ENCODE peak calls at places on chromosomes 16 and 17, in eight cellular contexts. B is NT2/D1; G is CD8-positive, alpha-beta memory T cell; Q is heart right ventricle; V is HCT116; J is pancreas; D is heart left ventricle; M is tibial nerve. R is an unnamed sample. For H3K4me1, the result is how much of the 10 kb centered on the place peaks cover.

GRCh38 chr16:71567931-71568330 is 9.0 kb downstream of the TAT start:
- DNase-seq in B (no peak), G (no peak), Q (no peak), V (no peak), J (no peak), D (no peak), M (no peak), R (no peak)

GRCh38 chr17:15963670-15964110 is 18.8 kb downstream of the ADORA2B start:
- DNase-seq in B (no peak), G (no peak), Q (no peak), V (peak), J (no peak), D (no peak), M (no peak), R (no peak)

GRCh38 chr16:66832661-66833305 is 2.0 kb upstream of the NAE1 start:
- DNase-seq in B (no peak), G (no peak), Q (no peak), V (no peak), J (no peak), D (no peak), M (no peak), R (no peak)

GRCh38 chr17:57284984-57285646 is 28.8 kb downstream of the MSI2 start:
- DNase-seq in B (peak), G (no peak), Q (no peak), V (no peak), J (no peak), D (no peak), M (no peak), R (peak)

GRCh38 chr17:52134641-52135040 is 23.9 kb downstream of the CA10 start:
- DNase-seq in B (no peak), G (no peak), Q (no peak), V (no peak), J (no peak), D (no peak), M (no peak), R (no peak)

GRCh38 chr17:82528484-82529265 is 9.1 kb downstream of the FOXK2 start:
- DNase-seq in B (no peak), G (no peak), Q (peak), V (peak), J (peak), D (peak), M (no peak), R (peak)

GRCh38 chr17:16529906-16530305 is 37.9 kb upstream of the LRRC75A start:
- DNase-seq in B (no peak), G (no peak), Q (no peak), V (no peak), J (no peak), D (no peak), M (no peak), R (no peak)

GRCh38 chr16:1154291-1154886 is 1.5 kb downstream of the CACNA1H start:
- DNase-seq in B (no peak), G (no peak), Q (no peak), V (no peak), J (no peak), D (peak), M (no peak), R (no peak)

GRCh38 chr16:17567455-17567854 is 96.7 kb upstream of the XYLT1 start:
- DNase-seq in B (no peak), G (no peak), Q (no peak), V (no peak), J (no peak), D (no peak), M (no peak), R (no peak)

GRCh38 chr16:52469775-52470174 is 77.2 kb downstream of the TOX3 start:
- DNase-seq in B (peak), G (no peak), Q (no peak), V (no peak), J (no peak), D (no peak), M (no peak), R (no peak)

GRCh38 chr17:13541032-13541480 is 60.7 kb downstream of the HS3ST3A1 start:
- DNase-seq in B (no peak), G (no peak), Q (no peak), V (peak), J (no peak), D (no peak), M (peak), R (no peak)

GRCh38 chr17:35088911-35089845 is 25.7 kb upstream of the RFFL start:
- DNase-seq in B (peak), G (peak), Q (peak), V (peak), J (peak), D (peak), M (peak), R (peak)

GRCh38 chr17:42307362-42307927 is 19.1 kb downstream of the STAT5A start:
- DNase-seq in B (no peak), G (no peak), Q (no peak), V (no peak), J (no peak), D (no peak), M (no peak), R (no peak)

GRCh38 chr17:38628441-38628840 is 22.7 kb upstream of the SRCIN1 start:
- DNase-seq in B (no peak), G (no peak), Q (no peak), V (peak), J (no peak), D (no peak), M (no peak), R (peak)

GRCh38 chr17:50271173-50271750 is 3.0 kb upstream of the TMEM92 start:
- DNase-seq in B (no peak), G (no peak), Q (no peak), V (no peak), J (no peak), D (no peak), M (no peak), R (no peak)

GRCh38 chr16:53034306-53034705 is 18.4 kb downstream of the CHD9NB start:
- DNase-seq in B (no peak), G (no peak), Q (no peak), V (no peak), J (no peak), D (no peak), M (no peak), R (no peak)

GRCh38 chr16:67128417-67128816 is 18.7 kb downstream of the PHAF1 start:
- DNase-seq in B (no peak), G (no peak), Q (no peak), V (no peak), J (no peak), D (no peak), M (no peak), R (no peak)

GRCh38 chr16:88312732-88313131 is 70.0 kb upstream of the ZNF469 start:
- DNase-seq in B (no peak), G (no peak), Q (no peak), V (no peak), J (no peak), D (no peak), M (no peak), R (no peak)

GRCh38 chr16:4968879-4969278 is 10.7 kb downstream of the SEC14L5 start:
- DNase-seq in B (no peak), G (no peak), Q (no peak), V (no peak), J (no peak), D (no peak), M (no peak), R (no peak)

GRCh38 chr16:4663756-4664465 is 29.5 kb upstream of the NUDT16L1 start:
- DNase-seq in B (no peak), G (no peak), Q (no peak), V (no peak), J (no peak), D (peak), M (peak), R (peak)

GRCh38 chr17:50710025-50710424 is 2.3 kb upstream of the ANKRD40 start:
- DNase-seq in B (no peak), G (no peak), Q (no peak), V (no peak), J (no peak), D (no peak), M (no peak), R (no peak)

GRCh38 chr17:15966183-15966878 is 21.4 kb downstream of the ADORA2B start:
- DNase-seq in B (peak), G (no peak), Q (no peak), V (no peak), J (no peak), D (no peak), M (no peak), R (no peak)

GRCh38 chr16:80564394-80564793 is 23.6 kb downstream of the DYNLRB2 start:
- DNase-seq in B (no peak), G (no peak), Q (no peak), V (no peak), J (no peak), D (no peak), M (no peak), R (no peak)

GRCh38 chr17:74645010-74645409 is 21.5 kb upstream of the CD300E start:
- DNase-seq in B (no peak), G (no peak), Q (no peak), V (no peak), J (no peak), D (no peak), M (no peak), R (no peak)

GRCh38 chr16:83928341-83929055 is 24.5 kb upstream of the OSGIN1 start:
- DNase-seq in B (no peak), G (peak), Q (no peak), V (no peak), J (peak), D (no peak), M (no peak), R (no peak)

GRCh38 chr16:83967091-83967490 is 953 bp upstream of the NECAB2 start:
- DNase-seq in B (no peak), G (peak), Q (no peak), V (no peak), J (peak), D (no peak), M (no peak), R (no peak)

GRCh38 chr16:10828851-10829331 is 10.3 kb upstream of the TVP23A start:
- DNase-seq in B (no peak), G (no peak), Q (peak), V (no peak), J (peak), D (peak), M (peak), R (peak)

GRCh38 chr16:17213025-17213424 is 257.7 kb downstream of the XYLT1 start:
- DNase-seq in B (no peak), G (no peak), Q (no peak), V (no peak), J (no peak), D (no peak), M (no peak), R (no peak)

GRCh38 chr17:8947201-8947600 is 18.3 kb downstream of the PIK3R5 start:
- DNase-seq in B (no peak), G (no peak), Q (no peak), V (peak), J (no peak), D (no peak), M (no peak), R (no peak)

GRCh38 chr17:67076290-67076689 is 31.9 kb downstream of the CACNG1 start:
- DNase-seq in B (no peak), G (no peak), Q (no peak), V (no peak), J (no peak), D (no peak), M (no peak), R (no peak)

GRCh38 chr16:30941600-30942420 is 7.1 kb upstream of the ORAI3 start:
- DNase-seq in B (no peak), G (peak), Q (peak), V (peak), J (peak), D (peak), M (peak), R (peak)

GRCh38 chr17:35789044-35789443 is 6.4 kb downstream of the MMP28 start:
- DNase-seq in B (no peak), G (no peak), Q (no peak), V (no peak), J (no peak), D (no peak), M (no peak), R (peak)

GRCh38 chr16:86585821-86586611 is 7.7 kb downstream of the FOXL1 start:
- DNase-seq in B (no peak), G (no peak), Q (no peak), V (no peak), J (no peak), D (no peak), M (no peak), R (no peak)

GRCh38 chr17:16013943-16014407 is 14.4 kb downstream of the TTC19 start:
- DNase-seq in B (no peak), G (no peak), Q (no peak), V (peak), J (no peak), D (no peak), M (no peak), R (no peak)

GRCh38 chr17:13266596-13266995 is 248.8 kb upstream of the ELAC2 start:
- DNase-seq in B (no peak), G (no peak), Q (no peak), V (no peak), J (no peak), D (no peak), M (no peak), R (no peak)

GRCh38 chr16:47465919-47466630 is 4.9 kb downstream of the PHKB start:
- DNase-seq in B (no peak), G (no peak), Q (no peak), V (no peak), J (no peak), D (no peak), M (no peak), R (no peak)

GRCh38 chr17:2712300-2713043 is 908 bp upstream of the CLUH start:
- DNase-seq in B (no peak), G (no peak), Q (no peak), V (no peak), J (peak), D (no peak), M (no peak), R (no peak)

GRCh38 chr16:64695684-64696083 is 426.2 kb downstream of the CDH11 start:
- DNase-seq in B (no peak), G (no peak), Q (no peak), V (no peak), J (no peak), D (no peak), M (no peak), R (no peak)

GRCh38 chr17:72496461-72496860 is 375.6 kb downstream of the SOX9 start:
- DNase-seq in B (no peak), G (no peak), Q (no peak), V (no peak), J (no peak), D (no peak), M (no peak), R (no peak)

GRCh38 chr17:61354895-61355294 is 44.7 kb upstream of the TBX2 start:
- DNase-seq in B (no peak), G (no peak), Q (no peak), V (no peak), J (no peak), D (no peak), M (no peak), R (no peak)

GRCh38 chr17:61352408-61352770 is 47.3 kb upstream of the TBX2 start:
- DNase-seq in B (no peak), G (no peak), Q (no peak), V (no peak), J (no peak), D (no peak), M (no peak), R (no peak)

GRCh38 chr17:61353211-61353610 is 46.4 kb upstream of the TBX2 start:
- DNase-seq in B (no peak), G (no peak), Q (no peak), V (no peak), J (no peak), D (no peak), M (no peak), R (no peak)

GRCh38 chr17:61352771-61353170 is 46.9 kb upstream of the TBX2 start:
- DNase-seq in B (no peak), G (no peak), Q (no peak), V (no peak), J (no peak), D (no peak), M (no peak), R (no peak)

DNA sequence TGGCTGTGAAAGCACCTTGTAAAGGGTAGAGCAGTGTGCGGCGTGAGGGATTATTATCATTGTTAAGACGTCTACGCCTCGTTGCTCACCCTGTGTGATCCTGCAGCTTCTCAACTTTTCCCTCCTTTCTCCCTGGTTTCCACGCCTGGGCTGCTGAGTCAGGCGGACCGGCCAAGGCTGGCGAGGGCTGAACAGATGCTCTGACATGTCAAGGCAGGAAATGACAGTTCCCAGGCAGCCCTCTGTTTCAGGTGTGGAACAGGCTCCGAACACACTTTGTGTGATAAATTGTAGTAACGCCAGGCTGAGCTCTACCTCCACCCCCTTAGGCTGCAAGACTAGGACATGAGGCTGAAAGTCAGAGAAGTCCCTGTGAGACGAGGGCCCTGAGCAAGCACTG is 46.0 kb upstream of the TBX2 start:
- DNase-seq in B (no peak), G (no peak), Q (no peak), V (no peak), J (no peak), D (no peak), M (no peak), R (no peak)
- H3K4me1 ChIP-seq in B (under half), G (under half), Q (under half), V (under half), J (under half), D (under half), M (under half), R (under half)

GRCh38 chr16:85329999-85330693 is 217.9 kb upstream of the CIBAR2 start:
- DNase-seq in B (no peak), G (no peak), Q (no peak), V (no peak), J (no peak), D (no peak), M (no peak), R (no peak)
- H3K4me1 ChIP-seq in B (under half), G (under half), Q (under half), V (half or more), J (under half), D (under half), M (under half), R (under half)

GRCh38 chr17:40107266-40107980 is 7.0 kb upstream of the NR1D1 start:
- DNase-seq in B (no peak), G (peak), Q (no peak), V (no peak), J (peak), D (peak), M (peak), R (no peak)

GRCh38 chr17:40106089-40106759 is 5.8 kb upstream of the NR1D1 start:
- DNase-seq in B (no peak), G (no peak), Q (no peak), V (no peak), J (peak), D (no peak), M (no peak), R (no peak)

GRCh38 chr17:40109471-40109824 is 9.1 kb upstream of the NR1D1 start:
- DNase-seq in B (no peak), G (peak), Q (no peak), V (no peak), J (no peak), D (no peak), M (no peak), R (no peak)

GRCh38 chr17:40104570-40105471 is 4.4 kb upstream of the NR1D1 start:
- DNase-seq in B (no peak), G (no peak), Q (no peak), V (no peak), J (peak), D (no peak), M (peak), R (no peak)

DNA sequence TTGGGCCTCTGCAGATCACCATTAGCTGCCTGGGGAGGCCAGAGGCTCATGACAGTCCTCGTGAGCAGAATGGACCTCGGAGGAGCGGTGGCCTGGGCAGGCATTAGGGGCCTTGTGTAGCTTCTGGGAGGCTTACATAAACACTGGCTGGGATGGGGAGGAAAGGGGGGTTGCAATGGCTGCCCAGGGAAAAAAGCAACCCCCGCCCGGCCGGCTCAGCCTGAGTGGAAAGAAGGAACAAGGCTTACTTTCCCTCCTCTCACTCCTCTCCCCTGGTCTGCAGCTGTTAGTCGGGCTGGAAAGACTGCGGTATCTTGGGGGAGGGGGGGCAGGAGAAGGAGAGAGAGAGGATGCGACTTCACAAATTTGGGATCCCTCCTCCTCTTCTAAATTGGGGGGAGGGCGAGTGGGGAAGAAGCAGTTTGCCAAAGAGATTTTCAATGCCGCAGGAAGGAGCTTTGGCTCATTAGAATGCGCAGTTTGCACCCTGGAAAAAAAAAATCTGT is 6.4 kb upstream of the NR1D1 start:
- DNase-seq in B (no peak), G (no peak), Q (peak), V (no peak), J (peak), D (peak), M (peak), R (no peak)
- H3K4me1 ChIP-seq in B (half or more), G (half or more), Q (half or more), V (half or more), J (half or more), D (half or more), M (under half), R (half or more)

GRCh38 chr17:45306094-45306493 is 10.7 kb downstream of the MAP3K14 start:
- DNase-seq in B (no peak), G (no peak), Q (no peak), V (no peak), J (no peak), D (no peak), M (no peak), R (no peak)
- H3K4me1 ChIP-seq in B (under half), G (half or more), Q (half or more), V (half or more), J (under half), D (half or more), M (under half), R (under half)

DNA sequence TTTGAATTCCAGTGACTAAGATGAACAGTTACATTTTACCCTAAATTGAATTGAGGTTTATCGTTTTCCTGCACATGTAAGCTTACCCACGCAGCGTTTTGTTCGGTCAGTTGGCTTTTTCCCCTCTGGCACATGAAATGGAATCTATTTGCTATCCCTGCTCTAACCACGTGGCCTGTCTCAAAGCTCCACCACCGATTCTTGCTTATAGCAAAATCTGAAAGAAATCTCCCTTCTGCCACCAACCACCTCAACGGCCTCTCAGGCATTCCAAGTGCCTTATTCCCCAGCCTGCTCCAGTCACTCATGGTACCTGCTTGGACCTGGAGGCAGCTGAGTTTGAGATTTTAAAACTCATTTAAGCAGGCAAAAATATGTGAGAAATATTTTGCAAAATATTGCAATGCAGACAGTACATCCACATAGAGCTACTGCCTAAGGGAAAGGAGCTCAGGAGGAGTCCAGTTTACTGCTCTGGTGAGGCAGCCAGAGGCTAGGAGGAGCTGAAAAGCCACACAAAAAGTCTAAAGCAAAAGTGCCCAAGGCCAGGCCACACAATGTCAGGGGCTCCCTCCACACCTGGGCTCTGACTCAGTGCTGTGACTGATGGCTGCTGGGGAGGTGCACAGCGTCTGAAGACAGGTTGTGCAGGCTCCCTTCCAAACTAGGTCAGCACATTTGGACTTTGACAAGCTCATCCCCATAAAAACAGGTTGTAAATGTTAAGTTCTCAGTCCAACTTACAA is 26.4 kb downstream of the ARHGAP17 start:
- DNase-seq in B (no peak), G (no peak), Q (no peak), V (peak), J (no peak), D (peak), M (peak), R (peak)
- H3K4me1 ChIP-seq in B (under half), G (under half), Q (half or more), V (under half), J (half or more), D (half or more), M (under half), R (half or more)

R was measured in testis.